ENCODE peak calls at places on chromosomes 4 and X, in nine cellular contexts. L is aorta; N is epithelial cell of esophagus; G is CD4-positive, alpha-beta memory T cell; S is A673; R is neuronal stem cell; F is HL-60; I is testis; B is fibroblast of mammary gland. C is an unnamed sample.

GRCh38 chr4:13903851-13904340 is 276.4 kb upstream of the BOD1L1 start:
- DNase-seq in B (no peak), N (no peak), R (no peak), L (no peak), G (no peak), F (no peak), I (no peak), S (no peak), C (no peak)

GRCh38 chr4:113788888-113789287 is 27.4 kb upstream of the CAMK2D start:
- DNase-seq in B (no peak), G (no peak), N (no peak), R (no peak), I (no peak), S (no peak), L (no peak), F (no peak), C (no peak)

GRCh38 chrX:84729809-84730208 is 227.6 kb upstream of the HDX start:
- DNase-seq in S (peak), B (peak), I (peak), N (peak), R (peak), G (peak), F (peak), L (no peak), C (peak)

GRCh38 chr4:1400191-1400805 is 5.9 kb downstream of the NKX1-1 start:
- DNase-seq in G (no peak), I (peak), R (no peak), N (no peak), F (no peak), S (no peak), L (peak), B (no peak), C (no peak)

GRCh38 chr4:78552398-78553396 is 1.1 kb downstream of the ANXA3 start:
- DNase-seq in I (no peak), B (no peak), G (no peak), R (no peak), N (peak), F (peak), S (no peak), L (no peak), C (peak)

GRCh38 chrX:3712870-3713224 is 602 bp downstream of the PRKX start:
- DNase-seq in F (peak), S (no peak), L (no peak), R (no peak), I (no peak), N (no peak), G (no peak), B (no peak), C (no peak)

GRCh38 chrX:110346681-110347080 is 12.0 kb upstream of the RTL9 start:
- DNase-seq in S (no peak), F (no peak), B (no peak), L (peak), N (peak), G (no peak), I (peak), R (no peak), C (peak)

GRCh38 chr4:1381181-1381621 is 25.0 kb downstream of the NKX1-1 start:
- DNase-seq in L (peak), B (no peak), F (no peak), G (no peak), R (no peak), I (no peak), N (no peak), S (no peak), C (no peak)

GRCh38 chrX:74250574-74250973 is 53.4 kb upstream of the ZCCHC13 start:
- DNase-seq in F (no peak), I (no peak), G (no peak), L (no peak), S (no peak), R (no peak), N (no peak), B (no peak), C (peak)

GRCh38 chr4:188008377-188008776 is 12.8 kb downstream of the ZFP42 start:
- DNase-seq in R (no peak), F (no peak), L (no peak), N (peak), S (peak), I (no peak), G (no peak), B (peak), C (peak)

GRCh38 chr4:119854364-119854763 is 212.3 kb downstream of the MAD2L1 start:
- DNase-seq in L (no peak), B (no peak), I (no peak), R (no peak), F (no peak), N (no peak), S (no peak), G (no peak), C (no peak)

GRCh38 chr4:155735506-155735905 is 23.3 kb upstream of the GUCY1B1 start:
- DNase-seq in I (no peak), R (no peak), B (peak), G (no peak), S (no peak), N (no peak), L (no peak), F (no peak), C (peak)
- H3K4me3 ChIP-seq in I (no peak), R (no peak), B (no peak), G (no peak), S (no peak), N (no peak), L (no peak), F (no peak), C (no peak)

GRCh38 chr4:125776146-125776545 is 461.4 kb downstream of the FAT4 start:
- DNase-seq in I (no peak), B (no peak), R (no peak), S (no peak), L (no peak), F (no peak), N (no peak), G (no peak), C (no peak)

GRCh38 chr4:125780159-125780558 is 465.4 kb downstream of the FAT4 start:
- DNase-seq in L (no peak), F (no peak), B (peak), N (peak), G (no peak), R (no peak), I (no peak), S (no peak), C (peak)

GRCh38 chr4:125781656-125782055 is 466.9 kb downstream of the FAT4 start:
- DNase-seq in S (no peak), G (no peak), L (no peak), I (no peak), F (no peak), R (no peak), B (no peak), N (no peak), C (no peak)

GRCh38 chr4:125784741-125785140 is 470.0 kb downstream of the FAT4 start:
- DNase-seq in G (no peak), S (no peak), I (no peak), B (no peak), L (no peak), F (no peak), N (no peak), R (no peak), C (no peak)

DNA sequence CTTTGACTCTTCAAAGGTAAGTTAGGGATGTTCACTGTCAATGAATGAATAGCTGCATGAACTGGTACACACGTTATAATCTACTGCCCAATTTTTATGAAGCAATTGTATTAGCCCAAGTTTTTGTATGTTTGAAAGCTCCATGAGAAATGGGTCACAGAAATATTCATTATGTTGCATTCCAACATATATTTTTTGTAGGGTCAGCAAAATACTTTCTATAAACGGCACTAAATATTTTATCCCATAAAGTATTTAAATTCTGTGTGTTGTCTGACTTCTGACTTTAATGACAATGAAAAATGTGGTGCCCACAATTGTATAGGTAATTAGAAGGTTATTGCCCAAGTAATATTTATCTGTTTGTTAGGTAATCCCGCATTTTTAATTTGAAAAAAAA is 466.0 kb downstream of the FAT4 start:
- DNase-seq in B (no peak), S (no peak), R (no peak), I (no peak), G (no peak), L (no peak), F (no peak), N (no peak), C (no peak)
- H3K4me3 ChIP-seq in B (no peak), S (no peak), R (no peak), I (no peak), G (no peak), L (no peak), F (no peak), N (no peak), C (no peak)

DNA sequence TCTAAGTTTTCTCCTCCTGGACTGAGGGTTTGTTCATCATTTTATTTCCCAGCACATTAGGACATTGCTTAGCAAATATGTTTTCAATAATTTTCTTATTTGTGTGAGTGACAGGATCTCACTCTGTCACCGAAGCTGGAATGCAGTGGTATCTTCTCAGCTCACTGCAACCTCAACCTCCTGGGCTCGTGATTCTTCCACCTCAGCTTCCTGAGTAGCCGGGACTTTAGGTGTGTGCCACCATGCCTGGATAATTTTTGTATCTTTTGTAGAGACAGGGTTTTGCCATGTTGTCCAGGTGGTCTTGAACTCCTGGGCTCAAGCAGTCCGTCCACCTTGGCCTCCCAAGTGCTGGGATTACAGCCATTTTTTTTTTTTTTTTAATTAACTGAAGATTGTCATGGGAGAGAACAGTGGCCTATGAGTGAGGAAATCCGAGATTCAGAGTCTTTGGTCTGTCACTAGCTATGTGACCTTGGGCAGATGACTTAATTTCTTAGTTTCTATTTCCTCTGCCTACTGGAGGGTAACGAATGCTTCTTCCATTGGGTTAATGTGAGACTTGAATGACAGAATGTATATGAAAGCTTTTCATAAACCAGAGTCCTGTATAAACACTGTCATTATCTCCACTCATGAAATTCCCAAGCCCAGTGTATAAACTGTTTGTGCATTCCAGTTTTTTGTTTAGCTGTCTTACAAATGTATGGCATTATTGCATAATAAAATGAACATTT is 23.9 kb downstream of the MOB1B start:
- DNase-seq in F (no peak), B (no peak), L (no peak), I (no peak), S (no peak), R (no peak), N (no peak), G (no peak), C (no peak)
- H3K4me3 ChIP-seq in F (no peak), B (no peak), L (no peak), I (no peak), S (no peak), R (no peak), N (no peak), G (no peak), C (no peak)

GRCh38 chrX:53716328-53717088 is 30.0 kb upstream of the HUWE1 start:
- DNase-seq in G (peak), S (no peak), F (peak), B (peak), I (no peak), N (no peak), L (no peak), R (no peak), C (peak)
- H3K4me3 ChIP-seq in G (peak), S (no peak), F (no peak), B (no peak), I (no peak), N (no peak), L (no peak), R (no peak), C (no peak)

GRCh38 chr4:168632246-168632832 is 135.5 kb downstream of the PALLD start:
- DNase-seq in B (no peak), I (no peak), G (no peak), R (peak), N (no peak), S (peak), L (no peak), F (no peak), C (no peak)

GRCh38 chr4:168633071-168633470 is 136.2 kb downstream of the PALLD start:
- DNase-seq in S (peak), B (no peak), N (no peak), R (no peak), L (no peak), I (no peak), G (no peak), F (no peak), C (peak)

GRCh38 chr4:168633474-168633873 is 136.6 kb downstream of the PALLD start:
- DNase-seq in G (no peak), R (no peak), B (no peak), I (no peak), L (no peak), S (no peak), N (no peak), F (no peak), C (no peak)

GRCh38 chr4:168636040-168636439 is 139.2 kb downstream of the PALLD start:
- DNase-seq in G (no peak), S (no peak), B (peak), R (no peak), L (no peak), I (no peak), N (no peak), F (no peak), C (no peak)

GRCh38 chr4:168634276-168634802 is 137.5 kb downstream of the PALLD start:
- DNase-seq in F (peak), N (peak), L (no peak), B (peak), R (peak), G (no peak), S (peak), I (no peak), C (peak)
- H3K4me3 ChIP-seq in F (no peak), N (no peak), L (no peak), B (no peak), R (no peak), G (no peak), S (peak), I (no peak), C (peak)

GRCh38 chr4:122383341-122383740 is 4.5 kb downstream of the ADAD1 start:
- DNase-seq in G (no peak), B (no peak), R (no peak), N (no peak), F (no peak), I (no peak), L (no peak), S (no peak), C (no peak)
- H3K4me3 ChIP-seq in G (no peak), B (no peak), R (no peak), N (no peak), F (no peak), I (no peak), L (no peak), S (no peak), C (no peak)

DNA sequence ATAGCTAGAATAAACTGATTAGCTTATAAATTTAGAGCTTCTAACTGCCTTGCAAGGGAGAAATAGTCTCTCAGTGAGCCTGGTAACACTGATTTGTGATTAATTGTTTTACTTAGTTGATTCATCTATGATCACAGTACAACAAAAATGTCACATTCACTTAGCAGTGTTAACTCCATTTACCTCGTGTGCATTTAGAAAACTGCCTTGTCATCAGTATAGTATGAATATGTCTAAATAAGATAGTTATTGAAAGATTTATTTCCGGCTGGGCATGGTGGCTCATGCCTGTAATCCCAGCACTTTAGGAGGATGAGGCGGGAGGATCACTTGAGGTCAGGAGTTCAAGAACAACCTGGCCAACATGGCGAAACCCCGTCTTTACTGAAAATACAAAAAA is 39.3 kb downstream of the FAM199X start:
- DNase-seq in N (no peak), F (no peak), G (no peak), R (no peak), I (no peak), S (no peak), B (no peak), L (no peak), C (no peak)
- H3K4me3 ChIP-seq in N (no peak), F (no peak), G (no peak), R (no peak), I (no peak), S (no peak), B (no peak), L (no peak), C (no peak)

GRCh38 chrX:131068945-131069719 is 11.0 kb downstream of the ARHGAP36 start:
- DNase-seq in S (peak), R (peak), F (peak), G (no peak), B (peak), I (peak), N (peak), L (no peak), C (peak)

GRCh38 chrX:131072871-131073571 is 14.9 kb downstream of the ARHGAP36 start:
- DNase-seq in S (no peak), R (no peak), N (no peak), B (no peak), G (no peak), I (no peak), F (no peak), L (no peak), C (no peak)

GRCh38 chrX:131067846-131068745 is 9.9 kb downstream of the ARHGAP36 start:
- DNase-seq in F (no peak), B (no peak), G (no peak), L (no peak), R (no peak), I (no peak), N (no peak), S (no peak), C (no peak)

GRCh38 chrX:131073607-131074006 is 15.5 kb downstream of the ARHGAP36 start:
- DNase-seq in R (no peak), G (no peak), F (no peak), N (no peak), I (no peak), S (no peak), L (no peak), B (no peak), C (no peak)
- H3K4me3 ChIP-seq in R (no peak), G (no peak), F (no peak), N (no peak), I (no peak), S (no peak), L (no peak), B (no peak), C (no peak)

GRCh38 chr4:185775792-185776555 is 36.0 kb downstream of the SORBS2 start:
- DNase-seq in N (peak), L (no peak), R (no peak), S (no peak), F (no peak), B (no peak), G (no peak), I (no peak), C (no peak)
- H3K4me3 ChIP-seq in N (no peak), L (peak), R (no peak), S (no peak), F (no peak), B (no peak), G (no peak), I (no peak), C (no peak)